ENCODE peak calls at places on chromosome 5, in nine cellular contexts. I, X, M, B, F, J, C, D and Q are unnamed samples.
A peak's percentile ranks its signal among the peaks of the same experiment; 100 is the strongest.

GRCh38 chr5:135353952-135354721 is 44.9 kb downstream of the MACROH2A1 start:
- DNase-seq in X (no peak), C (no peak), I (no peak), D (no peak), M (peak; percentile 63), J (no peak), F (no peak), B (no peak), Q (no peak)

GRCh38 chr5:91182763-91183162 is 200.4 kb downstream of the ARRDC3 start:
- DNase-seq in C (no peak), J (no peak), D (no peak), M (no peak), F (no peak), I (no peak), X (no peak), B (peak; percentile 54), Q (peak; percentile 39)

GRCh38 chr5:151660616-151661015 is 26.1 kb downstream of the SPARC start:
- DNase-seq in C (no peak), I (no peak), F (no peak), D (no peak), X (no peak), M (no peak), J (no peak), B (no peak), Q (no peak)

GRCh38 chr5:76590027-76590426 is 33.2 kb downstream of the F2RL2 start:
- DNase-seq in I (no peak), J (no peak), D (no peak), F (no peak), C (no peak), M (no peak), B (no peak), X (no peak), Q (no peak)

GRCh38 chr5:74895906-74896305 is 29.7 kb upstream of the FAM169A start:
- DNase-seq in I (no peak), C (no peak), X (no peak), M (no peak), J (peak; percentile 47), D (peak; percentile 77), F (no peak), B (peak; percentile 35), Q (no peak)

GRCh38 chr5:78547731-78548189 is 100.8 kb downstream of the LHFPL2 start:
- DNase-seq in I (no peak), M (peak; percentile 97), C (peak; percentile 97), F (no peak), B (no peak), J (peak; percentile 80), X (no peak), D (peak; percentile 92), Q (peak; percentile 77)

GRCh38 chr5:148152785-148153184 is 15.6 kb upstream of the SPINK14 start:
- DNase-seq in F (no peak), B (no peak), X (no peak), M (no peak), I (no peak), J (no peak), C (no peak), D (no peak), Q (no peak)

GRCh38 chr5:36744678-36745659 is 131.6 kb upstream of the NIPBL start:
- DNase-seq in M (peak; percentile 67), I (peak; percentile 88), F (no peak), C (peak; percentile 61), X (peak; percentile 86), J (peak; percentile 78), D (peak; percentile 58), B (peak; percentile 83), Q (peak; percentile 40)

GRCh38 chr5:2780421-2781171 is 29.1 kb upstream of the IRX2 start:
- DNase-seq in M (no peak), X (no peak), B (no peak), C (no peak), J (no peak), I (no peak), D (no peak), F (no peak), Q (no peak)

GRCh38 chr5:78495800-78496199 is 135.4 kb downstream of the SCAMP1 start:
- DNase-seq in I (no peak), M (no peak), F (no peak), B (no peak), D (no peak), C (no peak), X (no peak), J (no peak), Q (no peak)

GRCh38 chr5:113612060-113612496 is 98.6 kb downstream of the YTHDC2 start:
- DNase-seq in I (no peak), B (no peak), D (no peak), F (no peak), X (peak; percentile 41), C (no peak), M (no peak), J (no peak), Q (no peak)

GRCh38 chr5:37661227-37661920 is 178.5 kb downstream of the GDNF start:
- DNase-seq in F (no peak), X (no peak), D (no peak), I (no peak), M (no peak), J (no peak), C (no peak), B (no peak), Q (no peak)

GRCh38 chr5:54673523-54674225 is 156.1 kb downstream of the SNX18 start:
- DNase-seq in F (peak; percentile 50), J (peak; percentile 59), D (peak; percentile 35), X (no peak), I (no peak), M (peak; percentile 78), C (no peak), B (no peak), Q (peak; percentile 37)

GRCh38 chr5:146040559-146040958 is 64.8 kb downstream of the PLAC8L1 start:
- DNase-seq in J (no peak), M (no peak), D (no peak), F (no peak), I (no peak), C (no peak), B (no peak), X (no peak), Q (no peak)

GRCh38 chr5:40619406-40619805 is 60.3 kb upstream of the PTGER4 start:
- DNase-seq in B (no peak), M (no peak), D (no peak), X (no peak), F (no peak), I (no peak), C (no peak), J (no peak), Q (no peak)

GRCh38 chr5:68426609-68427008 is 211.1 kb downstream of the PIK3R1 start:
- DNase-seq in X (no peak), D (no peak), M (no peak), I (no peak), J (no peak), C (no peak), F (no peak), B (no peak), Q (no peak)

GRCh38 chr5:59380350-59380951 is 513.1 kb downstream of the PDE4D start:
- DNase-seq in B (peak; percentile 56), M (no peak), J (no peak), I (peak; percentile 46), X (no peak), C (no peak), D (no peak), F (no peak), Q (no peak)

GRCh38 chr5:32753051-32753450 is 41.9 kb downstream of the NPR3 start:
- DNase-seq in D (no peak), C (no peak), M (no peak), B (no peak), F (no peak), I (no peak), J (no peak), X (no peak), Q (no peak)

GRCh38 chr5:8720476-8720875 is 825.4 kb downstream of the SEMA5A start:
- DNase-seq in C (no peak), X (no peak), B (no peak), F (no peak), I (no peak), M (no peak), D (no peak), J (no peak), Q (no peak)

GRCh38 chr5:119354522-119355243 is 1.1 kb upstream of the TNFAIP8 start:
- DNase-seq in M (no peak), J (no peak), F (no peak), X (no peak), B (no peak), C (no peak), I (no peak), D (no peak), Q (no peak)
- H3K4me3 ChIP-seq in M (peak overlapping the region; percentile 74), J (no peak overlapping the region), F (no peak overlapping the region), X (no peak overlapping the region), B (peak overlapping the region; percentile 66), C (no peak overlapping the region), I (no peak overlapping the region), D (peak overlapping the region; percentile 74), Q (peak overlapping the region; percentile 50)

DNA sequence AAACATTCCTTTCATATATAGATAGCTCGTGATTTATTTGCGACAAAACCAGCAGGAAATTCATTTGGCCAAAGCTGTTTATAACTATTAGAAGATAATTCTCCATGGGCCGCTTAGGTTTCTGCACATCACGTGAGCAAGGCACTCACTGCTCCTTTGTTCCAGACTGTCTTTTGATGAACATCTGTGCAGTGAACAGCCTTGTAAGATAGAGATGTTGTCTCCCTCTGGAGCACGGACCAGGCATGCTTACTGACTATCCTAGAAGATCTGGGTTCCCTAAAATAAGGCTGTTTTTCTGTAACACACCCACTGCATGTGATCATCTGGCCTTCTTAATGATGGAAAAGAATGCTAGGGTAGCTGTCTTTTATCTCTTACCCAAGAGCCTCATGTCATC is 30.9 kb downstream of the YIPF5 start:
- DNase-seq in B (no peak), F (no peak), I (no peak), C (no peak), X (no peak), D (no peak), J (no peak), M (no peak), Q (peak; percentile 13)
- H3K27ac ChIP-seq in B (no peak overlapping the region), F (no peak overlapping the region), I (no peak overlapping the region), C (peak overlapping the region; percentile 35), X (no peak overlapping the region), D (no peak overlapping the region), J (no peak overlapping the region), M (no peak overlapping the region), Q (no peak overlapping the region)

GRCh38 chr5:107570805-107571531 is 99.8 kb downstream of the EFNA5 start:
- DNase-seq in C (no peak), M (no peak), J (no peak), I (peak; percentile 48), D (no peak), X (peak; percentile 14), B (peak; percentile 83), F (no peak), Q (no peak)
- H3K4me3 ChIP-seq in C (no peak overlapping the region), M (peak overlapping the region; percentile 61), J (no peak overlapping the region), I (peak overlapping the region; percentile 27), D (peak overlapping the region; percentile 62), X (peak overlapping the region; percentile 39), B (peak overlapping the region; percentile 54), F (no peak overlapping the region), Q (peak overlapping the region; percentile 52)

DNA sequence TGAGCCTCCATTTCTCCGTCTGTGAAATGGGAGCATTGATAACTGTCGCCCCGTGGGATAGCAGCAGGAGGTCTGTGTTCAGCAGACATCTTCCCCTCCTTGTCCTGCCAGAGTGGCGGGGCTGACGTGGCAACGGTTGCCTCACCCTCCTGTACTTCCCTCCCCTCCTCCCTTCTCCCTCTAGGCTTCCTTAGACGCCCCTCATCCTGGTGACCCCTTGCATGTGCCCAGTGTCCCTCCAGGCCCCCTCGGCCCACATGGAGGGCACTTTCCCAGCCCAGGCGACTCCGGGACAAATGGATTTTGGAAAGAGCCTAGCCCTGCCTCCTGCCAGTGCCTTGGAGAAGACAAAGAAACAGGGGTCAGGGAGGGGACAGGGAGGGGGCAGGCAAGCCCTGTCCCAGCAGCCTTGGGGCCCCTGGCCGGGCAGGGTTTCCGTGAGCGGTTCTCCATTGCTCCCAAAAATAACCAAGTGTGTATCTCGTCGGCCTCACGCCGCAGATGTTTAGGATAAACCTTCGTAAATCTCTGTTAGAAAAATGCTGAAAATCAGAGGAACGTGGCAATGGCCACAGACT is 38.3 kb upstream of the NEURL1B start:
- DNase-seq in I (no peak), D (no peak), M (no peak), B (no peak), C (peak; percentile 57), F (no peak), J (peak; percentile 25), X (no peak), Q (no peak)
- H3K27ac ChIP-seq in I (no peak overlapping the region), D (peak overlapping the region; percentile 89), M (peak overlapping the region; percentile 52), B (peak overlapping the region; percentile 12), C (peak overlapping the region; percentile 93), F (no peak overlapping the region), J (peak overlapping the region; percentile 52), X (no peak overlapping the region), Q (peak overlapping the region; percentile 93)